ENCODE peak calls at places on chromosomes 11 and 22, in six cellular contexts. Z, T, M, G, J and P are unnamed samples.

GRCh38 chr22:32994046-32994827 is 63.9 kb downstream of the SYN3 start:
- DNase-seq in Z (peak), T (no peak), M (no peak), G (no peak), J (no peak), P (no peak)

GRCh38 chr11:46393759-46394158 is 2.2 kb upstream of the CHRM4 start:
- DNase-seq in Z (no peak), T (no peak), M (no peak), G (no peak), J (no peak), P (no peak)

GRCh38 chr11:58058276-58059010 is 27.7 kb downstream of the OR6Q1 start:
- DNase-seq in Z (no peak), T (no peak), M (peak), G (peak), J (no peak), P (peak)

GRCh38 chr11:94400839-94401772 is at the start of gene GPR83:
- DNase-seq in Z (peak), T (peak), M (no peak), G (no peak), J (no peak), P (peak)

GRCh38 chr11:35491231-35491871 is 34.1 kb downstream of the PAMR1 start:
- DNase-seq in Z (no peak), T (peak), M (no peak), G (no peak), J (peak), P (no peak)

GRCh38 chr11:112150517-112150916 is 13.4 kb downstream of the IL18 start:
- DNase-seq in Z (no peak), T (no peak), M (no peak), G (no peak), J (no peak), P (no peak)

GRCh38 chr22:39253427-39254070 is 8.8 kb upstream of the PDGFB start:
- DNase-seq in Z (no peak), T (peak), M (peak), G (peak), J (peak), P (peak)

GRCh38 chr11:109320595-109320994 is 101.4 kb upstream of the C11orf87 start:
- DNase-seq in Z (no peak), T (peak), M (no peak), G (no peak), J (peak), P (peak)

GRCh38 chr11:34809191-34810106 is 106.7 kb downstream of the APIP start:
- DNase-seq in Z (no peak), T (peak), M (no peak), G (no peak), J (peak), P (peak)

GRCh38 chr11:6505577-6506240 is 8.6 kb downstream of the DNHD1 start:
- DNase-seq in Z (peak), T (peak), M (no peak), G (no peak), J (peak), P (peak)

GRCh38 chr22:20249797-20250354 is 18.2 kb downstream of the RTN4R start:
- DNase-seq in Z (no peak), T (peak), M (no peak), G (no peak), J (peak), P (peak)

GRCh38 chr11:32830413-32830738 is 649 bp downstream of the PRRG4 start:
- DNase-seq in Z (no peak), T (no peak), M (peak), G (peak), J (peak), P (peak)

GRCh38 chr11:82771781-82772180 is 38.1 kb upstream of the FAM181B start:
- DNase-seq in Z (no peak), T (no peak), M (no peak), G (no peak), J (no peak), P (peak)

GRCh38 chr22:30290679-30291333 is 1.5 kb upstream of the CASTOR1 start:
- DNase-seq in Z (peak), T (peak), M (peak), G (peak), J (peak), P (peak)

GRCh38 chr11:68903288-68903630 is 373 bp downstream of the MRPL21 start:
- DNase-seq in Z (peak), T (no peak), M (no peak), G (no peak), J (no peak), P (no peak)
- H3K4me3 ChIP-seq in Z (peak), T (peak), M (peak), G (peak), J (peak), P (peak)

DNA sequence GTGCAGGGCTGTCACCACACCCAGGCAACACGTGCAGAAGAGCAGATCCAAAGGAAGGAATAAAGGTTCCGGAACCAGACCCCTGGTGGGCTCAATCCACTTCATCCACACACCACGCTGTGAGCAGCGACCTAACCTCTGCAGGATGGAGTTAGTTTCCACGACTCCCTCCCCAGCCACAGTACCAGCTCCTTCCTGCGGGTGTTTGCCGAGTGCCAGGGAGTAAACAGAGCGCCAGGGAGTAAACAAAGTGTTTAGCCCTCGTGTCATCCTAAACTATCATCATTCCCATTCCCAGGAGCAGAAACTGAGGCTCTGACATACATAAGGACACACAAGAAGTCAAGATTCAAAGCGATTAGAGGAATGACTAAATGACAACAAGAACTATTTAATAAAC is 261.3 kb downstream of the MN1 start:
- DNase-seq in Z (no peak), T (no peak), M (no peak), G (no peak), J (no peak), P (no peak)
- TF ChIP-seq CTCF in Z (peak), T (no peak), M (no peak), G (no peak), J (no peak), P (peak)

DNA sequence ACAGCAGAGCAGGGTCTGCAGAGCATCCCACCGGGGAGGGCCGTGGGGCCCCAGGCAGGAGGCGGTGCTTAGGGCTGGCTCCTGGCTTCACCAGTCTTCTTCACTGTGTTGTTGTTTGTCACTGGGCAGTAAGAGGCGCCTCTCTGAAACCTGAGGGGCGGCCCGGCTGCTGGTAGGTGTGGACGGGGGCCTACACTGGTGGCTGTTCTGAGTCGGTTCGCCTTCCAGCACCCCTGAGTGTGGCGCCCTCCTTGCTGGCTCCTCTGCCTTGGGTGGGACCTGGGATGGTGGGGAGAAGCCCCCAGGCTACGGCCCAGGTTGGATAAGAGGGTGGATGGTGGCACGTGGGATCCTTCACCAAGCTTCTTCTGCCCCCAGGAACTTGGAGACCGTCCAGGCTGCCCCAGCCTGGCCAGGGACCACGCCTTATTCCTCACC is 10.4 kb upstream of the GRAMD4 start:
- DNase-seq in Z (no peak), T (no peak), M (no peak), G (no peak), J (no peak), P (no peak)
- H3K4me3 ChIP-seq in Z (no peak), T (no peak), M (no peak), G (no peak), J (no peak), P (no peak)

GRCh38 chr11:116840224-116840745 is 2.9 kb upstream of the APOA1 start:
- DNase-seq in Z (peak), T (peak), M (no peak), G (no peak), J (peak), P (no peak)
- TF ChIP-seq CTCF in Z (peak), T (peak), M (no peak), G (no peak), J (peak), P (no peak)

DNA sequence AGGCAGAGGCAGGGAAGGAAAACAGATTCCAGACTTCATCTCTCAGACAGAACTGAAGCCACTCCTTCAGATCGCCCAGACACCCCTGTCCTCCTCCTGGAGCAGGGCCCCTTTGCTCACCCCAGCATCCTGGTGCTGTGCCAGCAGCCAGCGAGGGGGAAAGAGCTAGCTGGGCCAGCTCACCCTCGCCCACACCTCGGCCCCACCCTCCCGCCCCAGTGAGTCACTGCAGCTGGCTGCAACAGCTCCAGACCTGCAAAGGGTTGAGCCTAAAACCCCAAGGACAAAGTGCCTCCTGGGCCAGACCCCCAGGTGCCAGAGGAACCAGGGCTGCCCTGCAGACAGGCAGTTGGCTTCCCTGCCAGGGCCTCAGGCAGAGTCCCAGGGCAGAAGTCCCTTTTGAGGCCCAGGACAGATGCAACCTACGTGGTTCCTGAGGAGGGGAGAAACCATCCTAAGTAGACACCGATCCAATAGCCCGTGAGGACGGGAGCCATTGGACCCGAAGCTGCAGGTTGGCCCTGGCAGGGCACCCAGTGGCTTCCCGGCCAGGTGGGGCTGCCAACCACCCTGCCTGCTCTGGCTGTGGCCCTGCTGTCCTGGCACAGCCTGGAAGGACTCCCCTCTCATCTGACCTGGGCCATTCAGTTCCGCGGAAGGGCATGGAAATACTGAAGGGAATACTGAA is 7.2 kb downstream of the AHNAK start:
- DNase-seq in Z (peak), T (peak), M (peak), G (peak), J (peak), P (peak)
- H3K4me3 ChIP-seq in Z (no peak), T (peak), M (peak), G (peak), J (no peak), P (peak)

GRCh38 chr11:116422976-116423375 is 349.8 kb downstream of the BUD13 start:
- DNase-seq in Z (peak), T (no peak), M (no peak), G (no peak), J (no peak), P (no peak)
- TF ChIP-seq CTCF in Z (peak), T (no peak), M (no peak), G (no peak), J (no peak), P (no peak)

GRCh38 chr11:77081976-77082836 is 15.4 kb downstream of the CAPN5 start:
- DNase-seq in Z (no peak), T (no peak), M (peak), G (no peak), J (no peak), P (no peak)

GRCh38 chr11:77082838-77083552 is 16.2 kb downstream of the CAPN5 start:
- DNase-seq in Z (no peak), T (peak), M (peak), G (no peak), J (peak), P (no peak)

GRCh38 chr11:77084581-77085191 is 17.9 kb downstream of the CAPN5 start:
- DNase-seq in Z (no peak), T (no peak), M (peak), G (no peak), J (no peak), P (no peak)

GRCh38 chr11:77085652-77086051 is 17.0 kb upstream of the OMP start:
- DNase-seq in Z (no peak), T (no peak), M (peak), G (no peak), J (no peak), P (no peak)

GRCh38 chr11:77083553-77084245 is 16.9 kb downstream of the CAPN5 start:
- DNase-seq in Z (no peak), T (no peak), M (peak), G (no peak), J (no peak), P (no peak)
- H3K4me3 ChIP-seq in Z (no peak), T (no peak), M (no peak), G (no peak), J (no peak), P (no peak)

GRCh38 chr11:91093141-91093540 is 870.3 kb upstream of the CHORDC1 start:
- DNase-seq in Z (no peak), T (no peak), M (no peak), G (no peak), J (no peak), P (no peak)
- TF ChIP-seq CTCF in Z (no peak), T (no peak), M (no peak), G (no peak), J (no peak), P (no peak)

DNA sequence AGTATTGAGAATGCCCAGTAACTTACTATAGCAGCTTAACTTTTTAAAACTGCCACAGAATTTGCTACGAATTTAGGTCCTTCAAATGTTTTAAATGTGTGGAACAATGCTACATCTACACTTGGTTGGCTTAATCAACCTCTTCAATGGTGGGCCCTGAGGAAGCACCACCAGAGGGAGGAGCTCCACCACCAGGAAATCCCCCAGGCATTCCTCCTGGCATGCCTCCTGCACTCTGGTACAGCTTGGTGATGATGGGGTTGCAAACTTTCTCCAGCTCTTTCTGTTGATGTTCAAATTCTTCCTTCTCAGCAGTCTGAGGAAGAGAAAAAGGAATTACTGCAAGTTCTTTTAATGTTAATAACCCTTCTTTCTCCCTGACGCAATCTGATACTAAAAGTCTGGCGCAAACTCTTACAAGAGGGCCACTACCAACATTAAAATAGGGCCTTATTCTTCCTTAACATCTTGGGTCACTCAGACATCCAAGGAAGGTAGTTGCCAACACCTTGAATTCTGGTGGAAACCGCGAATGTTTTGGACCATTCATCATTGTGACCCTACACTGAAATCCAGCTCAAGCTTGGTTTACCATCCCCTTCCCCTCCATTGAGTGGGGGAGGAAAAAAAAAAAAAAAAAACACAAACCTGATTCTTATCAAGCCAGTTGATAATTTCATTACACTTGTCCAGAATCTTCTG is 4.2 kb downstream of the HSPA8 start:
- DNase-seq in Z (no peak), T (no peak), M (no peak), G (no peak), J (no peak), P (no peak)
- H3K4me3 ChIP-seq in Z (no peak), T (peak), M (no peak), G (no peak), J (no peak), P (no peak)